ENCODE peak calls at places on chromosome 19, in ten cellular contexts. F, J, U, G, H, Y, V, X, A and K are unnamed samples.

GRCh38 chr19:8367327-8368001 is 3.5 kb downstream of the ANGPTL4 start:
- DNase-seq in A (peak; percentile 98), U (peak; percentile 95), Y (peak; percentile 96), X (peak; percentile 43), G (peak; percentile 97), H (peak; percentile 75), V (peak; percentile 50), J (peak; percentile 80), F (peak; percentile 79), K (no peak)

GRCh38 chr19:42216653-42217521 is 590 bp downstream of the DEDD2 start:
- DNase-seq in F (no peak), A (peak; percentile 16), J (no peak), G (peak; percentile 78), U (peak; percentile 68), V (peak; percentile 79), H (no peak), Y (peak; percentile 44), X (no peak), K (no peak)

GRCh38 chr19:10226376-10227214 is 4.5 kb downstream of the S1PR2 start:
- DNase-seq in X (no peak), A (peak; percentile 95), G (peak; percentile 96), Y (peak; percentile 62), H (peak; percentile 87), F (no peak), V (peak; percentile 29), J (peak; percentile 80), U (peak; percentile 80), K (no peak)

GRCh38 chr19:35291259-35291658 is 702 bp upstream of the MAG start:
- DNase-seq in A (no peak), H (no peak), J (no peak), F (no peak), G (no peak), V (no peak), U (no peak), Y (no peak), X (no peak), K (no peak)

GRCh38 chr19:40716031-40716654 is 543 bp downstream of the COQ8B start:
- DNase-seq in F (peak; percentile 93), Y (no peak), X (no peak), A (peak; percentile 95), U (peak; percentile 66), G (no peak), J (peak; percentile 61), V (peak; percentile 54), H (peak; percentile 76), K (no peak)

GRCh38 chr19:5341981-5342380 is 1.4 kb upstream of the PTPRS start:
- DNase-seq in A (no peak), V (no peak), H (no peak), Y (no peak), G (no peak), J (no peak), X (no peak), F (no peak), U (no peak), K (no peak)

GRCh38 chr19:49799798-49800376 is 13.2 kb downstream of the FUZ start:
- DNase-seq in J (no peak), Y (no peak), V (peak; percentile 41), F (no peak), G (no peak), H (no peak), U (no peak), X (no peak), A (no peak), K (no peak)

GRCh38 chr19:49556412-49557398 is 23.7 kb downstream of the NOSIP start:
- DNase-seq in Y (no peak), G (no peak), A (no peak), X (peak; percentile 68), H (no peak), U (peak; percentile 64), J (no peak), F (no peak), V (no peak), K (no peak)

GRCh38 chr19:12034610-12035009 is 869 bp downstream of the ZNF433 start:
- DNase-seq in A (no peak), G (no peak), H (no peak), U (no peak), J (peak; percentile 8), F (no peak), V (no peak), X (no peak), Y (no peak), K (no peak)

GRCh38 chr19:6020972-6021805 is 43.2 kb upstream of the RANBP3 start:
- DNase-seq in F (no peak), X (no peak), G (peak; percentile 50), J (no peak), H (no peak), U (no peak), Y (no peak), A (no peak), V (no peak), K (no peak)

GRCh38 chr19:30227661-30228112 is 144.5 kb upstream of the ZNF536 start:
- DNase-seq in J (peak; percentile 46), A (peak; percentile 24), U (peak; percentile 85), X (no peak), Y (no peak), F (peak; percentile 82), H (peak; percentile 19), G (peak; percentile 70), V (peak; percentile 47), K (no peak)

GRCh38 chr19:54481326-54481930 is 8.3 kb upstream of the CDC42EP5 start:
- DNase-seq in V (peak; percentile 51), H (no peak), Y (no peak), U (no peak), F (peak; percentile 67), X (no peak), A (peak; percentile 33), G (no peak), J (no peak), K (no peak)

GRCh38 chr19:38274734-38275133 is 10.4 kb downstream of the SPINT2 start:
- DNase-seq in H (no peak), J (no peak), F (no peak), U (no peak), V (no peak), Y (peak; percentile 61), A (no peak), X (no peak), G (no peak), K (no peak)

GRCh38 chr19:4171676-4172075 is 10.7 kb downstream of the SIRT6 start:
- DNase-seq in X (no peak), G (no peak), A (no peak), Y (no peak), H (no peak), J (no peak), F (no peak), U (no peak), V (no peak), K (no peak)
- TF ChIP-seq POLR2A in X (no peak), G (no peak), A (no peak), Y (no peak), H (no peak), J (no peak), F (no peak), U (no peak), V (no peak), K (no peak)

DNA sequence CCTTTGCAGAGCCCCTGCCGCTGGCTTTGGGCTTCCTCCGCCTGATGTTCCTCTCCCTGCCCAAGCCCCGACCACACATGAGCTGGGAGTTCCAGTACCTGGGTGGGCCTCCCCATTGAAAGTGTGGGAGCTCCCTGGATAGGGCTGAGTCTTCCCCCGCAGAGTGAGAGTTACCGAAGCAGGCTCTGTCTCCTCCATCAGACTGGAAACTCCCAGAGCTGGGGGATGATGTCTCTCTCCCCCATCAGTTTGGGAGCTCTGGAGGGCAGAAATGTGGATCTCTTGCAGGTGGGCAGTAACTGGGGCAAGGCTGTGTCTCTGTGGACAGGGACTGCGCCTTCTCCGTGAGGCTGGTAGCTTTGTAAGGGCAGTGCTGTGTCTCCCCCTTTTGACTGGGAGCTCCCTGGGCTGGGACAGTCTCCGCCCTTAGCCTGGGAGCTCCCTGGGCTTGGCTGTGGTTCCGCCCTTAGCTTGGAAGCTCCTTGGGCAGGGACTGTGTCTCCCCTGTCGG is 767 bp downstream of the DCAF15 start:
- DNase-seq in F (peak; percentile 53), G (peak; percentile 66), A (peak; percentile 39), Y (no peak), X (no peak), J (no peak), U (no peak), V (peak; percentile 50), H (peak; percentile 34), K (no peak)
- TF ChIP-seq CTCF in F (no peak), G (no peak), A (peak; percentile 26), Y (no peak), X (no peak), J (no peak), U (no peak), V (peak; percentile 42), H (no peak), K (no peak)

DNA sequence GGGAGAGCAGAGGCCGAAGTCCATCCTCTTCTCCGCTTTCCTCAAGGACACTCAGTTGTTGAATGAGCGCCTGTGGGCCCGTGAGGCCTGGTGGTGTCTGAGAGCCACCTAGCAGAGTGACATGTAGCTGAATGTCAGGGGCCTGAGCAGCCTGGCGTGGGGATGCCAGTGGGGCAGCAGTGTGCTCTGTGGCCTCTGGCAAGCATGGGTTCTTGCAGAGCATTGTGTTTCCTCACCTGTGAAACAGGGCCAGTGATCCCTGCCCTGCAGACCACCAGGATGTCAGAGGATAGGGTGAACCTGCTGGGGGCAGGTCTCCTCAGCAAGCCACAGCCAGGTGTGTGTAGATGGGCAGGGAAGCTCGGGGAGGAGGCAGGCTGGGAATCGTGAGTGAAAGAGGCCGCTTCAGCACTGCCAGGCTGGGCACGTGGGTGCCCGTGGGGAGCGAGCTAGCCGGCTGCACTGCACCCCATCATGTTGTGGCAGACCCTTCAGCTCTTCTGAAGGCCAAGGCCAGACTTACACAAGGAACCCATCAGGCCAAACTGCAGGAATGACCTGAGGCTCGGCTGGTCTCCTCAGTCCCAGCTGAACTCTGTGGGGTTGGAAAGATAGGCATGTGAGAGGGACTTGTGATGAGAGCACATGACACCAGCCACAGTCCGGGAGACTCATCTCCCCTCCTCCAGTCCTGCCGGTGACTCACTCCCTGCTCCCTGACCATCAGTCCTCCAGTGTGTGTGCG is 5.0 kb downstream of the PPP1R37 start:
- DNase-seq in H (peak; percentile 61), F (peak; percentile 83), G (peak; percentile 85), A (peak; percentile 98), U (no peak), J (no peak), V (peak; percentile 68), Y (peak; percentile 71), X (no peak), K (no peak)
- TF ChIP-seq POLR2A in H (no peak), F (no peak), G (no peak), A (peak; percentile 48), U (no peak), J (no peak), V (no peak), Y (no peak), X (no peak), K (no peak)

GRCh38 chr19:53422551-53422950 is 9.2 kb upstream of the ZNF761 start:
- DNase-seq in A (no peak), H (no peak), Y (no peak), F (no peak), X (no peak), J (no peak), U (no peak), V (no peak), G (no peak), K (no peak)

DNA sequence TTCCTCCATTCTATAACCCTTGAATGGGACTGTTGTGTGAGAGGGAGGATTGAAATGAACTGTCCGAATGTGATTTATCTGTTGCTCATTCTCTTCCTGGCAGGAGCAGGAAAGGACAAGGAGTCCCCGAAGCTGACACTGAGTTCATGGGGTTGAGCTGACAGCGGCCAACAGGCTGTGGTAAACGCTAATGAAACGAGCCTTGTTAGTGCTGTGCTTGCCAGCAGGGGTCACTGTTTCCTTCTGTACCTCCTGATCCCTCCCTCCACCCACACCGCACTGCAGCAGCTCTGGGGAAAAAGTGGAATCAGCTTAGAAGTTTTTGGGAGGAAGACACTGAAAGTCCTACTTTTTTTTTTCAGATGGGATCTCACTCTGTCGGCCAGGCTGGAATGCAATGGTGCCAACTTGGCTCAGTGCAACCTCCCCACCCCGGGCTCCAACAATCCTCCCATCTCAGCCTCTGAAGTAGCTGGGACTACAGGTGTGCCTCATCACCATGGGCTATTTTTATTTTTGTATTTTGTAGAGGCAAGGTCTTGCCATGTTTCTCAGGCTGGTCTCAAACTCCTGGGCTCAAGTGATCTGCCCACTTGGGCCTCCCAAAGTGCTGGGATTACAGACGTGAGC is 6.7 kb upstream of the ZNF761 start:
- DNase-seq in Y (peak; percentile 51), X (peak; percentile 39), V (peak; percentile 72), A (peak; percentile 65), H (peak; percentile 59), J (peak; percentile 71), F (peak; percentile 53), U (peak; percentile 76), G (peak; percentile 91), K (no peak)
- TF ChIP-seq CTCF in Y (peak; percentile 58), X (peak; percentile 90), V (peak; percentile 92), A (peak; percentile 78), H (no peak), J (peak; percentile 70), F (no peak), U (peak; percentile 79), G (peak; percentile 76), K (peak; percentile 55)